ENCODE peak calls at places on chromosomes 13 and 19, in nine cellular contexts. One of them, this sample, is unnamed.

GRCh38 chr19:35404879-35405622 is 34.2 kb downstream of the GPR42 start:
- DNase-seq in omental fat pad: peak
- DNase-seq in BJ: peak
- DNase-seq in CD8-positive, alpha-beta T cell: no peak
- DNase-seq in nephron progenitor cell: no peak
- DNase-seq in HFF-Myc: peak
- DNase-seq in ascending aorta: no peak
- DNase-seq in CD4-positive, alpha-beta T cell: no peak
- DNase-seq in hepatocyte: peak
- DNase-seq in this sample: peak

GRCh38 chr19:3365447-3366103 is 808 bp upstream of the NFIC start:
- DNase-seq in omental fat pad: no peak
- DNase-seq in BJ: no peak
- DNase-seq in CD8-positive, alpha-beta T cell: no peak
- DNase-seq in nephron progenitor cell: no peak
- DNase-seq in HFF-Myc: no peak
- DNase-seq in ascending aorta: no peak
- DNase-seq in CD4-positive, alpha-beta T cell: no peak
- DNase-seq in hepatocyte: no peak
- DNase-seq in this sample: no peak

GRCh38 chr19:17326595-17326966 is 8.1 kb downstream of the ANO8 start:
- DNase-seq in omental fat pad: no peak
- DNase-seq in BJ: no peak
- DNase-seq in CD8-positive, alpha-beta T cell: no peak
- DNase-seq in nephron progenitor cell: no peak
- DNase-seq in HFF-Myc: no peak
- DNase-seq in ascending aorta: no peak
- DNase-seq in CD4-positive, alpha-beta T cell: no peak
- DNase-seq in hepatocyte: no peak
- DNase-seq in this sample: no peak

GRCh38 chr19:14502334-14503092 is 6.6 kb upstream of the GIPC1 start:
- DNase-seq in omental fat pad: no peak
- DNase-seq in BJ: no peak
- DNase-seq in CD8-positive, alpha-beta T cell: no peak
- DNase-seq in nephron progenitor cell: no peak
- DNase-seq in HFF-Myc: no peak
- DNase-seq in ascending aorta: no peak
- DNase-seq in CD4-positive, alpha-beta T cell: no peak
- DNase-seq in hepatocyte: no peak
- DNase-seq in this sample: no peak

GRCh38 chr19:28737021-28737525 is 475.9 kb downstream of the UQCRFS1 start:
- DNase-seq in omental fat pad: no peak
- DNase-seq in BJ: peak
- DNase-seq in CD8-positive, alpha-beta T cell: no peak
- DNase-seq in nephron progenitor cell: no peak
- DNase-seq in HFF-Myc: peak
- DNase-seq in ascending aorta: no peak
- DNase-seq in CD4-positive, alpha-beta T cell: no peak
- DNase-seq in hepatocyte: peak
- DNase-seq in this sample: no peak

GRCh38 chr19:38952395-38953165 is 21.8 kb downstream of the MRPS12 start:
- DNase-seq in omental fat pad: no peak
- DNase-seq in BJ: no peak
- DNase-seq in CD8-positive, alpha-beta T cell: no peak
- DNase-seq in nephron progenitor cell: peak
- DNase-seq in HFF-Myc: no peak
- DNase-seq in ascending aorta: no peak
- DNase-seq in CD4-positive, alpha-beta T cell: no peak
- DNase-seq in hepatocyte: peak
- DNase-seq in this sample: no peak

GRCh38 chr13:59546178-59546577 is 617.5 kb downstream of the DIAPH3 start:
- DNase-seq in omental fat pad: no peak
- DNase-seq in BJ: no peak
- DNase-seq in CD8-positive, alpha-beta T cell: no peak
- DNase-seq in nephron progenitor cell: no peak
- DNase-seq in HFF-Myc: no peak
- DNase-seq in ascending aorta: no peak
- DNase-seq in CD4-positive, alpha-beta T cell: no peak
- DNase-seq in hepatocyte: no peak
- DNase-seq in this sample: no peak

GRCh38 chr13:111912453-111912866 is 154.5 kb upstream of the SOX1 start:
- DNase-seq in omental fat pad: no peak
- DNase-seq in BJ: no peak
- DNase-seq in CD8-positive, alpha-beta T cell: no peak
- DNase-seq in nephron progenitor cell: no peak
- DNase-seq in HFF-Myc: no peak
- DNase-seq in ascending aorta: no peak
- DNase-seq in CD4-positive, alpha-beta T cell: no peak
- DNase-seq in hepatocyte: no peak
- DNase-seq in this sample: no peak

GRCh38 chr13:47332149-47332548 is 435.3 kb upstream of the HTR2A start:
- DNase-seq in omental fat pad: no peak
- DNase-seq in BJ: peak
- DNase-seq in CD8-positive, alpha-beta T cell: no peak
- DNase-seq in nephron progenitor cell: no peak
- DNase-seq in HFF-Myc: no peak
- DNase-seq in ascending aorta: no peak
- DNase-seq in CD4-positive, alpha-beta T cell: no peak
- DNase-seq in hepatocyte: no peak
- DNase-seq in this sample: no peak

GRCh38 chr13:95603887-95604533 is 40.5 kb downstream of the DZIP1 start:
- DNase-seq in omental fat pad: no peak
- DNase-seq in BJ: no peak
- DNase-seq in CD8-positive, alpha-beta T cell: no peak
- DNase-seq in nephron progenitor cell: no peak
- DNase-seq in HFF-Myc: no peak
- DNase-seq in ascending aorta: no peak
- DNase-seq in CD4-positive, alpha-beta T cell: no peak
- DNase-seq in hepatocyte: peak
- DNase-seq in this sample: no peak

GRCh38 chr13:22736768-22737092 is 444.0 kb upstream of the SGCG start:
- DNase-seq in omental fat pad: no peak
- DNase-seq in BJ: no peak
- DNase-seq in CD8-positive, alpha-beta T cell: no peak
- DNase-seq in nephron progenitor cell: no peak
- DNase-seq in HFF-Myc: no peak
- DNase-seq in ascending aorta: no peak
- DNase-seq in CD4-positive, alpha-beta T cell: no peak
- DNase-seq in hepatocyte: no peak
- DNase-seq in this sample: no peak

GRCh38 chr13:22047082-22047784 is 376.4 kb downstream of the FGF9 start:
- DNase-seq in omental fat pad: no peak
- DNase-seq in BJ: no peak
- DNase-seq in CD8-positive, alpha-beta T cell: no peak
- DNase-seq in nephron progenitor cell: no peak
- DNase-seq in HFF-Myc: no peak
- DNase-seq in ascending aorta: no peak
- DNase-seq in CD4-positive, alpha-beta T cell: no peak
- DNase-seq in hepatocyte: no peak
- DNase-seq in this sample: no peak

GRCh38 chr19:42131149-42132029 is 857 bp downstream of the POU2F2 start:
- DNase-seq in omental fat pad: no peak
- DNase-seq in BJ: no peak
- DNase-seq in CD8-positive, alpha-beta T cell: no peak
- DNase-seq in nephron progenitor cell: no peak
- DNase-seq in HFF-Myc: no peak
- DNase-seq in ascending aorta: no peak
- DNase-seq in CD4-positive, alpha-beta T cell: no peak
- DNase-seq in hepatocyte: no peak
- DNase-seq in this sample: no peak

GRCh38 chr19:44891016-44891882 is at the start of gene TOMM40:
- DNase-seq in omental fat pad: peak
- DNase-seq in BJ: no peak
- DNase-seq in CD8-positive, alpha-beta T cell: no peak
- DNase-seq in nephron progenitor cell: peak
- DNase-seq in HFF-Myc: peak
- DNase-seq in ascending aorta: no peak
- DNase-seq in CD4-positive, alpha-beta T cell: no peak
- DNase-seq in hepatocyte: peak
- DNase-seq in this sample: peak
- TF ChIP-seq CTCF in omental fat pad: no peak
- TF ChIP-seq CTCF in BJ: no peak
- TF ChIP-seq CTCF in CD8-positive, alpha-beta T cell: no peak
- TF ChIP-seq CTCF in nephron progenitor cell: no peak
- TF ChIP-seq CTCF in HFF-Myc: no peak
- TF ChIP-seq CTCF in ascending aorta: peak
- TF ChIP-seq CTCF in CD4-positive, alpha-beta T cell: no peak
- TF ChIP-seq CTCF in hepatocyte: peak
- TF ChIP-seq CTCF in this sample: no peak

GRCh38 chr19:50838239-50838638 is 4.9 kb upstream of the KLK15 start:
- DNase-seq in omental fat pad: no peak
- DNase-seq in BJ: no peak
- DNase-seq in CD8-positive, alpha-beta T cell: no peak
- DNase-seq in nephron progenitor cell: no peak
- DNase-seq in HFF-Myc: no peak
- DNase-seq in ascending aorta: no peak
- DNase-seq in CD4-positive, alpha-beta T cell: no peak
- DNase-seq in hepatocyte: no peak
- DNase-seq in this sample: no peak
- TF ChIP-seq CTCF in omental fat pad: no peak
- TF ChIP-seq CTCF in BJ: peak
- TF ChIP-seq CTCF in CD8-positive, alpha-beta T cell: no peak
- TF ChIP-seq CTCF in nephron progenitor cell: no peak
- TF ChIP-seq CTCF in HFF-Myc: peak
- TF ChIP-seq CTCF in ascending aorta: no peak
- TF ChIP-seq CTCF in CD4-positive, alpha-beta T cell: no peak
- TF ChIP-seq CTCF in hepatocyte: peak
- TF ChIP-seq CTCF in this sample: peak

GRCh38 chr19:7007859-7008258 is 13.4 kb downstream of the MBD3L2B start:
- DNase-seq in omental fat pad: no peak
- DNase-seq in BJ: no peak
- DNase-seq in CD8-positive, alpha-beta T cell: no peak
- DNase-seq in nephron progenitor cell: no peak
- DNase-seq in HFF-Myc: no peak
- DNase-seq in ascending aorta: no peak
- DNase-seq in CD4-positive, alpha-beta T cell: no peak
- DNase-seq in hepatocyte: no peak
- DNase-seq in this sample: no peak

GRCh38 chr19:6999938-7000732 is 21.1 kb downstream of the MBD3L2B start:
- DNase-seq in omental fat pad: no peak
- DNase-seq in BJ: no peak
- DNase-seq in CD8-positive, alpha-beta T cell: no peak
- DNase-seq in nephron progenitor cell: no peak
- DNase-seq in HFF-Myc: no peak
- DNase-seq in ascending aorta: no peak
- DNase-seq in CD4-positive, alpha-beta T cell: no peak
- DNase-seq in hepatocyte: no peak
- DNase-seq in this sample: no peak

GRCh38 chr19:7006305-7006704 is 14.9 kb downstream of the MBD3L2B start:
- DNase-seq in omental fat pad: no peak
- DNase-seq in BJ: no peak
- DNase-seq in CD8-positive, alpha-beta T cell: no peak
- DNase-seq in nephron progenitor cell: no peak
- DNase-seq in HFF-Myc: no peak
- DNase-seq in ascending aorta: no peak
- DNase-seq in CD4-positive, alpha-beta T cell: no peak
- DNase-seq in hepatocyte: no peak
- DNase-seq in this sample: no peak

GRCh38 chr19:7000816-7001215 is 20.4 kb downstream of the MBD3L2B start:
- DNase-seq in omental fat pad: no peak
- DNase-seq in BJ: no peak
- DNase-seq in CD8-positive, alpha-beta T cell: no peak
- DNase-seq in nephron progenitor cell: no peak
- DNase-seq in HFF-Myc: no peak
- DNase-seq in ascending aorta: no peak
- DNase-seq in CD4-positive, alpha-beta T cell: no peak
- DNase-seq in hepatocyte: no peak
- DNase-seq in this sample: no peak

GRCh38 chr19:7004313-7004931 is 16.8 kb downstream of the MBD3L2B start:
- DNase-seq in omental fat pad: no peak
- DNase-seq in BJ: no peak
- DNase-seq in CD8-positive, alpha-beta T cell: no peak
- DNase-seq in nephron progenitor cell: peak
- DNase-seq in HFF-Myc: no peak
- DNase-seq in ascending aorta: no peak
- DNase-seq in CD4-positive, alpha-beta T cell: no peak
- DNase-seq in hepatocyte: peak
- DNase-seq in this sample: no peak
- TF ChIP-seq CTCF in omental fat pad: no peak
- TF ChIP-seq CTCF in BJ: no peak
- TF ChIP-seq CTCF in CD8-positive, alpha-beta T cell: peak
- TF ChIP-seq CTCF in nephron progenitor cell: peak
- TF ChIP-seq CTCF in HFF-Myc: peak
- TF ChIP-seq CTCF in ascending aorta: no peak
- TF ChIP-seq CTCF in CD4-positive, alpha-beta T cell: peak
- TF ChIP-seq CTCF in hepatocyte: peak
- TF ChIP-seq CTCF in this sample: no peak

DNA sequence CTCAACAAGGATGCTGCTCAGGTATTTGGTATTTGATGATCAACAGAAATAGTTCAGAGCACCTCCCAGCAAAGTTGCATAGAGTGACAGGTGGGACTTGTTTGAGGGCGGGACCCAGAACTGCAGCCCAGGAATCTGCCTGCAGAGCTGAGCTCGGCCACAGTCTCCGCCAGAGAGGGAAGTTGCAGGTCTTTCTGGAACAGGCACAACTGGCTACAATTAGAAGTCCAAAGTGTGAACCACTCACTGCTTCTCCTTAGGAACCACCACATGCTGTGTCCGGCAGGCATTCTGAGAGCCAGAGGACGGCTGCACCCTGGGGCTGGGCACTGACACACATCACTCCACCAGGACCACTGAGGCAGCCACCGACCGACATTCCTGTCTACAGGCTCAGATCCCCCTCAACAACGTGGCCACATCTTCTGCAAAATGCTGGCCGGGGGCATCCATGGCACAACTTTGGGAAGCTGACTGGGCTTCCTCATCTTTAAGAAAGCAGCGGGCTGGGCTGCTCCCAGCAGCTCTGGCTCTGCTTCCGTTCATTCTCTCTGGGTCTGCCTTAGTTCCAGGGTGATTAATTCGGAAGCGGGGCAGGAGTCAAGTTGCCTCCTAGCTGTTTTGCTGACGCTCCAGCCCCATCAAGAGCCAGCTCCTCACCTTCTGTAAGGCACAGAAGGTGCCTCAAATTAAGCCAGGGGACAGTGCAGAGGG is 918 bp downstream of the SLC15A1 start:
- DNase-seq in omental fat pad: no peak
- DNase-seq in BJ: no peak
- DNase-seq in CD8-positive, alpha-beta T cell: no peak
- DNase-seq in nephron progenitor cell: peak
- DNase-seq in HFF-Myc: no peak
- DNase-seq in ascending aorta: no peak
- DNase-seq in CD4-positive, alpha-beta T cell: no peak
- DNase-seq in hepatocyte: peak
- DNase-seq in this sample: no peak
- TF ChIP-seq CTCF in omental fat pad: no peak
- TF ChIP-seq CTCF in BJ: no peak
- TF ChIP-seq CTCF in CD8-positive, alpha-beta T cell: no peak
- TF ChIP-seq CTCF in nephron progenitor cell: no peak
- TF ChIP-seq CTCF in HFF-Myc: no peak
- TF ChIP-seq CTCF in ascending aorta: no peak
- TF ChIP-seq CTCF in CD4-positive, alpha-beta T cell: no peak
- TF ChIP-seq CTCF in hepatocyte: no peak
- TF ChIP-seq CTCF in this sample: no peak